ENCODE peak calls at places on chromosomes 5 and 9, in four cellular contexts. Q is H9; X is CD8-positive, alpha-beta T cell; I is cardiac muscle cell. M is an unnamed sample. For H3K27me3 and H3K4me1, the result is how much of the 10 kb centered on the place peaks cover.

GRCh38 chr9:545480-545879 is 296.0 kb upstream of the DMRT1 start:
- DNase-seq in Q (no peak), X (no peak), I (peak), M (peak)

GRCh38 chr9:70641031-70641430 is 226.6 kb upstream of the KLF9 start:
- DNase-seq in X (no peak), I (no peak), Q (no peak), M (no peak)

GRCh38 chr9:21392270-21392669 is 7.1 kb upstream of the IFNA2 start:
- DNase-seq in X (no peak), Q (peak), I (peak), M (no peak)

GRCh38 chr9:98432960-98433359 is 177.5 kb upstream of the TBC1D2 start:
- DNase-seq in X (no peak), I (no peak), Q (no peak), M (no peak)

GRCh38 chr5:43301653-43302091 is 11.5 kb downstream of the HMGCS1 start:
- DNase-seq in Q (no peak), X (no peak), I (peak), M (no peak)

GRCh38 chr9:73348485-73348884 is 196.8 kb downstream of the ANXA1 start:
- DNase-seq in X (no peak), Q (no peak), I (peak), M (no peak)

GRCh38 chr5:131109540-131110255 is 55.4 kb downstream of the HINT1 start:
- DNase-seq in Q (no peak), I (peak), X (peak), M (no peak)

GRCh38 chr5:145979270-145980223 is 43.2 kb downstream of the SH3RF2 start:
- DNase-seq in X (no peak), I (peak), Q (no peak), M (no peak)

GRCh38 chr9:74205071-74205470 is 292.1 kb upstream of the RORB start:
- DNase-seq in X (no peak), Q (no peak), I (no peak), M (no peak)

GRCh38 chr5:112142769-112143270 is 276.3 kb downstream of the EPB41L4A start:
- DNase-seq in I (peak), X (no peak), Q (no peak), M (peak)

GRCh38 chr9:14768561-14769234 is 46.2 kb upstream of the CER1 start:
- DNase-seq in Q (no peak), X (no peak), I (peak), M (no peak)

GRCh38 chr5:119465640-119466039 is 13.3 kb downstream of the HSD17B4 start:
- DNase-seq in X (no peak), Q (no peak), I (no peak), M (no peak)

GRCh38 chr5:141881886-141882285 is 3.7 kb upstream of the PCDH1 start:
- DNase-seq in I (no peak), X (no peak), Q (peak), M (no peak)

GRCh38 chr5:945691-946541 is 53.2 kb downstream of the TRIP13 start:
- DNase-seq in I (no peak), Q (no peak), X (no peak), M (no peak)

GRCh38 chr9:79962836-79963235 is 391.1 kb downstream of the TLE4 start:
- DNase-seq in X (no peak), Q (peak), I (no peak), M (no peak)

GRCh38 chr5:177312649-177313181 is 1.0 kb upstream of the MXD3 start:
- DNase-seq in X (no peak), I (no peak), Q (peak), M (peak)

GRCh38 chr5:87541668-87542067 is 128.9 kb upstream of the CCNH start:
- DNase-seq in X (no peak), I (no peak), Q (no peak), M (no peak)

GRCh38 chr5:158819840-158820620 is 279.7 kb downstream of the EBF1 start:
- DNase-seq in I (peak), X (no peak), Q (no peak), M (no peak)

GRCh38 chr9:892123-892522 is 50.6 kb downstream of the DMRT1 start:
- DNase-seq in I (no peak), Q (peak), X (no peak), M (no peak)

GRCh38 chr9:82130331-82131042 is 141.9 kb downstream of the SPATA31D1 start:
- DNase-seq in Q (no peak), I (no peak), X (no peak), M (no peak)

GRCh38 chr5:110150199-110150598 is 460.5 kb downstream of the MAN2A1 start:
- DNase-seq in Q (no peak), I (no peak), X (no peak), M (no peak)

GRCh38 chr5:80654054-80654390 is 430 bp upstream of the MSH3 start:
- DNase-seq in X (no peak), Q (peak), I (no peak), M (no peak)

DNA sequence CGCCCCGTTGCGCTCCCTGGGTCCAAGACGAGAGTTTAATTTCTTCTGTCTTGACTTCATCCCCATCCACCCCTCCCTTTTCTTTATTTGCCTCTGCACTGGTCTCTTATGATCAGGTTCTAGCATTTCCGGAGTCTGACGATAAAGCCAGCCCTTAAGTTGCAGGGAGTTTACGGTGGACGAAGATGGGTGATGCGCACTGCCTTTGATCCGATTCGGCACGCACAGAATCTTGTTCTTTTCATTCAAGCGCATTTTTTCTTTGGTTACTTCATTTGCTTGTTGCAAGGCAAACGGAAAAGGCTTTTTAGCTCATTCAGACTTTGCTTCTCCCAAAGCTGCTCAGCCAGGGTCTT is 490 bp upstream of the MCTP1 start:
- DNase-seq in X (no peak), Q (peak), I (no peak), M (no peak)
- H3K27me3 ChIP-seq in X (under half), Q (under half), I (half or more), M (under half)

GRCh38 chr9:131702911-131703310 is 37.0 kb downstream of the RAPGEF1 start:
- DNase-seq in X (no peak), I (no peak), Q (no peak), M (no peak)
- H3K4me1 ChIP-seq in X (under half), I (under half), Q (under half), M (half or more)

GRCh38 chr5:50958852-50959457 is 292.5 kb downstream of the PARP8 start:
- DNase-seq in Q (no peak), X (no peak), I (peak), M (no peak)
- H3K27me3 ChIP-seq in Q (under half), X (under half), I (under half), M (half or more)

GRCh38 chr5:154863291-154864080 is 5.1 kb downstream of the CNOT8 start:
- DNase-seq in I (no peak), Q (no peak), X (no peak), M (no peak)
- H3K4me1 ChIP-seq in I (under half), Q (under half), X (under half), M (under half)

DNA sequence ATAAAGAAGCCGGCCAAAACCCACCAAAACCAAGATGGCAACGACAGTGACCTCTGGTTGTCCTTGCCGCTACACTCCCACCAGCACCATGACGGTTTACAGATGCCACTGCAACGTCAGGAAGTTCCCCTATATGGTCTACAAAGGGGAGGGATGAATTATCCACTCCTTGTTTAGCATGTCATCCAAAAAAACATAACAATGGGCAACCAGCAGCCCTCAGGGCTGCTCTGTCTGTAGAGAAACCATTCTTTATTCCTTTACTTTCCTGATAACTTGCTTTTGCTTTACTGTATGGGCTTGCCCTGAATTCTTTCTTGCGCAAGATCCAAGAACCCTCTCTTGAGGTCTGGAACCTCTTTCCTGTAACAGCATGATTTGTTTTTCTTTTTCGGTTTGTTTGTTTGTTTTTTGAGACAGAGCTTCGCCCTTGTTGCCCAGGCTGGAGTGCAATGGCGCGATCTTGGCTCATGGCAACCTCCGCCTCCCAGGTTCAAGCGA is 2.0 kb upstream of the UAP1L1 start:
- DNase-seq in I (no peak), Q (peak), X (no peak), M (no peak)
- H3K27me3 ChIP-seq in I (under half), Q (under half), X (under half), M (under half)

GRCh38 chr5:170885779-170886178 is 24.0 kb downstream of the RANBP17 start:
- DNase-seq in I (peak), Q (no peak), X (no peak), M (no peak)
- H3K4me1 ChIP-seq in I (under half), Q (under half), X (under half), M (under half)

GRCh38 chr5:139862313-139862712 is 66.7 kb downstream of the PSD2 start:
- DNase-seq in X (no peak), Q (no peak), I (peak), M (no peak)
- H3K27me3 ChIP-seq in X (under half), Q (under half), I (under half), M (under half)

GRCh38 chr9:93467062-93467416 is 13.7 kb upstream of the FAM120AOS start:
- DNase-seq in X (no peak), Q (no peak), I (no peak), M (no peak)
- H3K4me1 ChIP-seq in X (under half), Q (under half), I (under half), M (half or more)

DNA sequence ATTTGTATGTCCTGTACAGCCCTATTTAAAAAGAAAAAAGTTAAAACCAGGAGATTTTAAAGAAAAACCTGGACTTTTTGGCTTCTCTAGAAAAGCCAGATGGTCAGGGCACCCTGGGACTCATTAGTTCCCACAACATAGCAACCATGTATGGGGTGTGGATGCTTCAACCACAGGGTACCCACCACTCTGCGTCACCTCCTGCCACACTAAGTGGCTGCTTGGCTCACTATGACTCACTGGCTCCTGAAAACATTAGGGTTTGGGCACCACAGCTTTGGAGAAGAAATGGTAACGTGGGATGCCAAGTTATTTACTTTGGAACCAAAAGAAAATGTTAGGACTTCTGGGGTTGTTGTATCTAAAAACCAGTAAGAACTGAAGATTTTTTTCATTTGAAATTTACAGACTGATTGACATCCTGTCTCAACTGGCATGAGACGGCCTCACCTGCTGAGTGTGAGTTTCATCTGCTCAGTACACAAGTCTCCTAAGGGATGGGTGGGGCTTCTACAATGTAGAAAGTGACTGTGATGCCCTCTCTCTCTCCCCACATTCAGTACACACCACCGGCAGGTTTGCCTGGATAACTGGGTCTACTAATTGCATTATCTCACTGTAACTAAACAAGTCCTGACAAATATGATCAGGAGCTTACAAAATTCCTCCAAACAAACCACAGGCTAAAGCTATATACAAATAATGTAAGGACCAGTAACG is 103.9 kb downstream of the ESM1 start:
- DNase-seq in X (peak), Q (no peak), I (no peak), M (no peak)
- H3K27me3 ChIP-seq in X (under half), Q (under half), I (under half), M (under half)

GRCh38 chr5:172280317-172280716 is 3.2 kb downstream of the UBTD2 start:
- DNase-seq in X (no peak), Q (no peak), I (no peak), M (no peak)
- H3K4me1 ChIP-seq in X (under half), Q (under half), I (under half), M (under half)